ENCODE peak calls at places on chromosome 12, in six cellular contexts. T is left ventricle myocardium inferior, R is esophagus squamous epithelium, C is RWPE1, H is cardiac muscle cell, V is right lobe of liver. J is an unnamed sample.
A peak's percentile ranks its signal among the peaks of the same experiment; 100 is the strongest.

GRCh38 chr12:120760349-120761245 is 35.0 kb downstream of the ACADS start:
- DNase-seq in T (no peak), R (no peak), C (no peak), H (no peak), V (no peak), J (peak; percentile 79)

GRCh38 chr12:66132408-66132807 is 1.9 kb upstream of the LLPH start:
- DNase-seq in T (no peak), R (no peak), C (peak; percentile 41), H (peak; percentile 65), V (no peak), J (no peak)

GRCh38 chr12:2650261-2651060 is 144.3 kb upstream of the FKBP4 start:
- DNase-seq in T (no peak), R (no peak), C (no peak), H (no peak), V (no peak), J (no peak)

GRCh38 chr12:23253191-23253590 is 628.2 kb downstream of the ETNK1 start:
- DNase-seq in T (no peak), R (no peak), C (no peak), H (no peak), V (no peak), J (no peak)

GRCh38 chr12:16220120-16220519 is 57.4 kb downstream of the SLC15A5 start:
- DNase-seq in T (no peak), R (no peak), C (no peak), H (no peak), V (no peak), J (no peak)

GRCh38 chr12:117724545-117724944 is 244.2 kb downstream of the KSR2 start:
- DNase-seq in T (no peak), R (no peak), C (no peak), H (no peak), V (no peak), J (no peak)

GRCh38 chr12:89597770-89598169 is 71.9 kb upstream of the POC1B start:
- DNase-seq in T (no peak), R (no peak), C (no peak), H (no peak), V (no peak), J (no peak)

GRCh38 chr12:56007892-56008471 is 10.9 kb downstream of the SUOX start:
- DNase-seq in T (no peak), R (no peak), C (peak; percentile 21), H (peak; percentile 28), V (no peak), J (no peak)

GRCh38 chr12:106551410-106551809 is 31.4 kb upstream of the RFX4 start:
- DNase-seq in T (no peak), R (no peak), C (no peak), H (no peak), V (no peak), J (no peak)

GRCh38 chr12:93167841-93168492 is 209.8 kb upstream of the NUDT4 start:
- DNase-seq in T (no peak), R (no peak), C (no peak), H (peak; percentile 63), V (no peak), J (no peak)

GRCh38 chr12:50567926-50568325 is 63.1 kb downstream of the DIP2B start:
- DNase-seq in T (no peak), R (no peak), C (no peak), H (no peak), V (no peak), J (no peak)
- H3K27ac ChIP-seq in T (peak overlapping the region; percentile 75), R (peak overlapping the region; percentile 34), C (no peak overlapping the region), H (peak overlapping the region; percentile 89), V (peak overlapping the region; percentile 71), J (peak overlapping the region; percentile 58)

GRCh38 chr12:57173089-57173488 is 25.7 kb upstream of the LRP1-AS start:
- DNase-seq in T (no peak), R (no peak), C (no peak), H (peak; percentile 28), V (no peak), J (no peak)

GRCh38 chr12:57169969-57170368 is 22.6 kb upstream of the LRP1-AS start:
- DNase-seq in T (no peak), R (no peak), C (no peak), H (no peak), V (no peak), J (no peak)

GRCh38 chr12:57170408-57170807 is 23.0 kb upstream of the LRP1-AS start:
- DNase-seq in T (no peak), R (no peak), C (no peak), H (no peak), V (no peak), J (no peak)

GRCh38 chr12:57173683-57174082 is 26.3 kb upstream of the LRP1-AS start:
- DNase-seq in T (no peak), R (no peak), C (no peak), H (no peak), V (peak; percentile 51), J (no peak)

DNA sequence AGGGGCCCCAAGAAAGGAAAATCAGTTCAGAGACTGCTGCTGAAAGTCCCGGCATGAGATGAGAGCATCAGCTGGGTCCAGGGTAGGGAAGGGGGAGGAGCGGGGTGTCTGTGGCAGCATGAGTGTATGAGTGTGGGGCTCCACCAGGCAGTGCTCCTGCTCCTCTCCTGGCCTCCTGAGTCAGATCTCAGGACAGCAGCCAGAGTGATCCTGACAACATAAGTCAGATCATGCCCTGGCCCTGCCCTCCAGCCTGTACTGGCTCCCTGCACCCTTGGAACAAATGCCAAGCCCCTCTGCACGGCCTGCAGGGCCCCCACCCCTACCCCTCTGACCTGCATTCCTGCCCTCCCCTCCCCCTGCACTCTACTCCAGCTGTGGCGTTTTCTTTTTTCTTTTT is 24.2 kb upstream of the LRP1-AS start:
- DNase-seq in T (no peak), R (no peak), C (no peak), H (peak; percentile 51), V (no peak), J (no peak)
- TF ChIP-seq CTCF in T (no peak), R (no peak), C (no peak), H (no peak), V (no peak), J (no peak)

DNA sequence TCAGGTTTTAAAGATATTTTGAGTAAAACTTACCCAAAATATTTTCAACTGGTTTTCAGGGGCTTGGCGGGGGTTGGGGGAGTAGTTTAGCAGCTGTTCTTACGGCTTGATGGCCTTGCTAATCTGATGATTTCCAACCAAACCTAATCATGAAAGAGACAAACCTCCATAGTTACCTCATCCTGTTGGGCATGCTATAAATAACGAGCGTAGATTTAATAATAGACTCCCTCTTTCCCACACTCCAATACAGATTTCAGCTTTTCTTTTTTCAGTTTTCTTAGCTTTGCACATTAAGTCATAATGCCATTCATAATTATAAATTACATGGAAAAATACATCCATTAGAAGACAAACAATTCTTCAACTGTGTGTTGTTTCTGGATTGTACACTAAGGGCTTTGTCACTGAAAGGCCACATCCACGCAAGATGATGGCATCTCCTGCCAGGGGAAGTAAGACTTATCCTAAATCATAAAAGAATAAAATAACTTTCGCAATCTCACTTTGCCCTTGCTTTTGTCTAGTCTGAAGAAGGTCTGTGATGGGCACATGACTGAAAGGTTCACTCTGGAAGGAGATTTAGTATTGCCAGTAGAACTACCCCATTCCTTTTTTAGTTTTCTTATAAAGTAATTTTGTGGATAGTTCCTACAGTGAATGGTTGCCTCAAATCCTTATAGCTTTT is 23.2 kb downstream of the ITPR2 start:
- DNase-seq in T (no peak), R (no peak), C (no peak), H (no peak), V (no peak), J (no peak)
- H3K27ac ChIP-seq in T (peak overlapping the region; percentile 61), R (peak overlapping the region; percentile 2), C (no peak overlapping the region), H (no peak overlapping the region), V (no peak overlapping the region), J (no peak overlapping the region)

GRCh38 chr12:74412607-74413230 is 124.9 kb upstream of the ATXN7L3B start:
- DNase-seq in T (no peak), R (no peak), C (no peak), H (peak; percentile 29), V (no peak), J (no peak)
- TF ChIP-seq CTCF in T (peak; percentile 51), R (no peak), C (peak; percentile 50), H (peak; percentile 40), V (peak; percentile 48), J (peak; percentile 13)

DNA sequence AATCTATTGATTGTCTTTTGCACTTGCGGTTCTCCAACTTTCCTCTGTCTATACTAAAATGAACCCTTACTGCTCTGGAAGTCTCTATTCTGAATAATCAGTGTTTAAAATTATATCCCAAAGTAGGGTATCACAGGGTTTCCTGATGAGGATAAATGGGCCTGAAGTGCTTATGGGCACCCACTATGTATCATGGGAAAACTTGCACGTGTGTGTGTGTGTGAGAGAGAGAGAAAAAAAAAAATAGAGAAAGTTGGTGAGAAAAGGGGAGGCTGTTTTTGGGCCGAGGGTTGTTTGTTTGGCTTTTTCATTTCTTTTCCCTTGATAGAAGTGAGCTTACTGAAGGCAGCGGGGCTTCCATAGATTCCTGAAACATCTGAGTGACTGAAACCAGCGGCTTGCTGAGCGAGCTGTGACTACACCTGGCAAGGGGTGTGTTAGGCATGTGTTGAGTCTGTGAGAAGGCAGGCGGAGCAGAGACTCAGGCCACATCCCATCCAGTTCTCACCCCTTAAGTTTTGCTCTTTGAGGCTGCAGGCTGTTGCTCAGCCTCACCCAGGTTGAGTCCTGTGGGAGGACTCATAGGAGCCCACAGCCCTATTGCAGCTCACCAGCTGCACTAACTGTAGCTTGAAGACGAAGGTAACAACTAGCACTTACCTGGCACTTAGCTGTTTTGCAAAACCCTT is 17.2 kb downstream of the PPFIBP1 start:
- DNase-seq in T (no peak), R (no peak), C (no peak), H (no peak), V (no peak), J (no peak)
- H3K27ac ChIP-seq in T (peak overlapping the region; percentile 77), R (peak overlapping the region; percentile 23), C (peak overlapping the region; percentile 47), H (no peak overlapping the region), V (no peak overlapping the region), J (no peak overlapping the region)